ENCODE peak calls at places on chromosomes 2 and 18, in ten cellular contexts. One of them, this sample, is unnamed.

GRCh38 chr18:24991661-24992060 is 360.3 kb downstream of the ZNF521 start:
- DNase-seq in small intestine: no peak
- DNase-seq in iPS-NIHi11: no peak
- DNase-seq in activated naive CD4-positive, alpha-beta T cell: no peak
- DNase-seq in fibroblast of pulmonary artery: no peak
- DNase-seq in RPMI7951: no peak
- DNase-seq in naive thymus-derived CD4-positive, alpha-beta T cell: no peak
- DNase-seq in stimulated activated CD8-positive, alpha-beta memory T cell treated with anti-CD3 and anti-CD28 coated beads, Interleukin-7, amount 100 ng/mL, for 4 hours: no peak
- DNase-seq in activated CD4-positive, alpha-beta T cell treated with anti-CD3 and anti-CD28 coated beads for 4 hours: no peak
- DNase-seq in aorta: no peak
- DNase-seq in this sample: no peak

GRCh38 chr2:162114291-162114690 is 37.8 kb downstream of the GCG start:
- DNase-seq in small intestine: no peak
- DNase-seq in iPS-NIHi11: no peak
- DNase-seq in activated naive CD4-positive, alpha-beta T cell: no peak
- DNase-seq in fibroblast of pulmonary artery: peak
- DNase-seq in RPMI7951: peak
- DNase-seq in naive thymus-derived CD4-positive, alpha-beta T cell: no peak
- DNase-seq in stimulated activated CD8-positive, alpha-beta memory T cell treated with anti-CD3 and anti-CD28 coated beads, Interleukin-7, amount 100 ng/mL, for 4 hours: no peak
- DNase-seq in activated CD4-positive, alpha-beta T cell treated with anti-CD3 and anti-CD28 coated beads for 4 hours: no peak
- DNase-seq in aorta: no peak
- DNase-seq in this sample: no peak

GRCh38 chr2:197828464-197829135 is 24.2 kb downstream of the PLCL1 start:
- DNase-seq in small intestine: no peak
- DNase-seq in iPS-NIHi11: no peak
- DNase-seq in activated naive CD4-positive, alpha-beta T cell: no peak
- DNase-seq in fibroblast of pulmonary artery: peak
- DNase-seq in RPMI7951: no peak
- DNase-seq in naive thymus-derived CD4-positive, alpha-beta T cell: no peak
- DNase-seq in stimulated activated CD8-positive, alpha-beta memory T cell treated with anti-CD3 and anti-CD28 coated beads, Interleukin-7, amount 100 ng/mL, for 4 hours: no peak
- DNase-seq in activated CD4-positive, alpha-beta T cell treated with anti-CD3 and anti-CD28 coated beads for 4 hours: no peak
- DNase-seq in aorta: no peak
- DNase-seq in this sample: no peak

GRCh38 chr2:239763433-239764097 is 261.6 kb downstream of the NDUFA10 start:
- DNase-seq in small intestine: no peak
- DNase-seq in iPS-NIHi11: peak
- DNase-seq in activated naive CD4-positive, alpha-beta T cell: no peak
- DNase-seq in fibroblast of pulmonary artery: no peak
- DNase-seq in RPMI7951: peak
- DNase-seq in naive thymus-derived CD4-positive, alpha-beta T cell: no peak
- DNase-seq in stimulated activated CD8-positive, alpha-beta memory T cell treated with anti-CD3 and anti-CD28 coated beads, Interleukin-7, amount 100 ng/mL, for 4 hours: no peak
- DNase-seq in activated CD4-positive, alpha-beta T cell treated with anti-CD3 and anti-CD28 coated beads for 4 hours: no peak
- DNase-seq in aorta: peak
- DNase-seq in this sample: peak

GRCh38 chr2:157928372-157928771 is 52.2 kb upstream of the ACVR1 start:
- DNase-seq in small intestine: no peak
- DNase-seq in iPS-NIHi11: no peak
- DNase-seq in activated naive CD4-positive, alpha-beta T cell: no peak
- DNase-seq in fibroblast of pulmonary artery: no peak
- DNase-seq in RPMI7951: no peak
- DNase-seq in naive thymus-derived CD4-positive, alpha-beta T cell: no peak
- DNase-seq in stimulated activated CD8-positive, alpha-beta memory T cell treated with anti-CD3 and anti-CD28 coated beads, Interleukin-7, amount 100 ng/mL, for 4 hours: no peak
- DNase-seq in activated CD4-positive, alpha-beta T cell treated with anti-CD3 and anti-CD28 coated beads for 4 hours: no peak
- DNase-seq in aorta: no peak
- DNase-seq in this sample: no peak

GRCh38 chr18:33578371-33579146 is 540 bp downstream of the ASXL3 start:
- DNase-seq in small intestine: no peak
- DNase-seq in iPS-NIHi11: peak
- DNase-seq in activated naive CD4-positive, alpha-beta T cell: no peak
- DNase-seq in fibroblast of pulmonary artery: no peak
- DNase-seq in RPMI7951: no peak
- DNase-seq in naive thymus-derived CD4-positive, alpha-beta T cell: no peak
- DNase-seq in stimulated activated CD8-positive, alpha-beta memory T cell treated with anti-CD3 and anti-CD28 coated beads, Interleukin-7, amount 100 ng/mL, for 4 hours: no peak
- DNase-seq in activated CD4-positive, alpha-beta T cell treated with anti-CD3 and anti-CD28 coated beads for 4 hours: no peak
- DNase-seq in aorta: peak
- DNase-seq in this sample: no peak

GRCh38 chr18:58049000-58049688 is 5.1 kb downstream of the NEDD4L start:
- DNase-seq in small intestine: no peak
- DNase-seq in iPS-NIHi11: no peak
- DNase-seq in activated naive CD4-positive, alpha-beta T cell: no peak
- DNase-seq in fibroblast of pulmonary artery: no peak
- DNase-seq in RPMI7951: no peak
- DNase-seq in naive thymus-derived CD4-positive, alpha-beta T cell: no peak
- DNase-seq in stimulated activated CD8-positive, alpha-beta memory T cell treated with anti-CD3 and anti-CD28 coated beads, Interleukin-7, amount 100 ng/mL, for 4 hours: no peak
- DNase-seq in activated CD4-positive, alpha-beta T cell treated with anti-CD3 and anti-CD28 coated beads for 4 hours: no peak
- DNase-seq in aorta: no peak
- DNase-seq in this sample: no peak

GRCh38 chr2:196592331-196592911 is 47.1 kb upstream of the CCDC150 start:
- DNase-seq in small intestine: peak
- DNase-seq in iPS-NIHi11: no peak
- DNase-seq in activated naive CD4-positive, alpha-beta T cell: no peak
- DNase-seq in fibroblast of pulmonary artery: peak
- DNase-seq in RPMI7951: peak
- DNase-seq in naive thymus-derived CD4-positive, alpha-beta T cell: no peak
- DNase-seq in stimulated activated CD8-positive, alpha-beta memory T cell treated with anti-CD3 and anti-CD28 coated beads, Interleukin-7, amount 100 ng/mL, for 4 hours: no peak
- DNase-seq in activated CD4-positive, alpha-beta T cell treated with anti-CD3 and anti-CD28 coated beads for 4 hours: no peak
- DNase-seq in aorta: peak
- DNase-seq in this sample: no peak

GRCh38 chr2:96860065-96861029 is 2.5 kb upstream of the ANKRD39 start:
- DNase-seq in small intestine: no peak
- DNase-seq in iPS-NIHi11: no peak
- DNase-seq in activated naive CD4-positive, alpha-beta T cell: no peak
- DNase-seq in fibroblast of pulmonary artery: no peak
- DNase-seq in RPMI7951: peak
- DNase-seq in naive thymus-derived CD4-positive, alpha-beta T cell: no peak
- DNase-seq in stimulated activated CD8-positive, alpha-beta memory T cell treated with anti-CD3 and anti-CD28 coated beads, Interleukin-7, amount 100 ng/mL, for 4 hours: no peak
- DNase-seq in activated CD4-positive, alpha-beta T cell treated with anti-CD3 and anti-CD28 coated beads for 4 hours: peak
- DNase-seq in aorta: peak
- DNase-seq in this sample: peak

GRCh38 chr2:96962567-96963203 is 23.7 kb downstream of the FAM178B start:
- DNase-seq in small intestine: peak
- DNase-seq in iPS-NIHi11: no peak
- DNase-seq in activated naive CD4-positive, alpha-beta T cell: no peak
- DNase-seq in fibroblast of pulmonary artery: no peak
- DNase-seq in RPMI7951: peak
- DNase-seq in naive thymus-derived CD4-positive, alpha-beta T cell: peak
- DNase-seq in stimulated activated CD8-positive, alpha-beta memory T cell treated with anti-CD3 and anti-CD28 coated beads, Interleukin-7, amount 100 ng/mL, for 4 hours: peak
- DNase-seq in activated CD4-positive, alpha-beta T cell treated with anti-CD3 and anti-CD28 coated beads for 4 hours: peak
- DNase-seq in aorta: no peak
- DNase-seq in this sample: no peak

GRCh38 chr2:240920783-240921231 is 14.7 kb downstream of the CROCC2 start:
- DNase-seq in small intestine: no peak
- DNase-seq in iPS-NIHi11: no peak
- DNase-seq in activated naive CD4-positive, alpha-beta T cell: no peak
- DNase-seq in fibroblast of pulmonary artery: no peak
- DNase-seq in RPMI7951: no peak
- DNase-seq in naive thymus-derived CD4-positive, alpha-beta T cell: no peak
- DNase-seq in stimulated activated CD8-positive, alpha-beta memory T cell treated with anti-CD3 and anti-CD28 coated beads, Interleukin-7, amount 100 ng/mL, for 4 hours: no peak
- DNase-seq in activated CD4-positive, alpha-beta T cell treated with anti-CD3 and anti-CD28 coated beads for 4 hours: no peak
- DNase-seq in aorta: peak
- DNase-seq in this sample: peak

GRCh38 chr2:27322301-27322765 is 564 bp downstream of the MPV17 start:
- DNase-seq in small intestine: no peak
- DNase-seq in iPS-NIHi11: no peak
- DNase-seq in activated naive CD4-positive, alpha-beta T cell: no peak
- DNase-seq in fibroblast of pulmonary artery: no peak
- DNase-seq in RPMI7951: no peak
- DNase-seq in naive thymus-derived CD4-positive, alpha-beta T cell: no peak
- DNase-seq in stimulated activated CD8-positive, alpha-beta memory T cell treated with anti-CD3 and anti-CD28 coated beads, Interleukin-7, amount 100 ng/mL, for 4 hours: no peak
- DNase-seq in activated CD4-positive, alpha-beta T cell treated with anti-CD3 and anti-CD28 coated beads for 4 hours: no peak
- DNase-seq in aorta: peak
- DNase-seq in this sample: no peak

This sample was measured in RWPE2.